ENCODE peak calls at places on chromosomes 5 and 9, in four cellular contexts. H is H1, J is K562, A is GM12878. Z is an unnamed sample.

GRCh38 chr9:19466268-19466639 is 57.4 kb downstream of the ACER2 start:
- DNase-seq in A (no peak), J (no peak), H (no peak), Z (no peak)

GRCh38 chr5:80837679-80838078 is 122.5 kb upstream of the RASGRF2 start:
- DNase-seq in J (no peak), A (peak), H (no peak), Z (no peak)

GRCh38 chr5:134784241-134784920 is 25.8 kb downstream of the DDX46 start:
- DNase-seq in A (no peak), H (no peak), J (no peak), Z (peak)

GRCh38 chr9:134491856-134492255 is 149.7 kb upstream of the COL5A1 start:
- DNase-seq in H (no peak), A (no peak), J (no peak), Z (no peak)

GRCh38 chr9:70409800-70410199 is 4.7 kb downstream of the KLF9 start:
- DNase-seq in A (no peak), J (no peak), H (no peak), Z (no peak)

GRCh38 chr9:87543251-87543650 is 45.6 kb downstream of the DAPK1 start:
- DNase-seq in H (no peak), J (no peak), A (no peak), Z (no peak)

GRCh38 chr9:86534572-86535258 is 180.5 kb upstream of the TUT7 start:
- DNase-seq in J (no peak), H (no peak), A (no peak), Z (peak)

GRCh38 chr9:98864257-98865180 is 57.0 kb downstream of the GALNT12 start:
- DNase-seq in J (no peak), H (no peak), A (no peak), Z (peak)

GRCh38 chr9:108156270-108156998 is 666.9 kb upstream of the KLF4 start:
- DNase-seq in A (no peak), J (peak), H (no peak), Z (no peak)

GRCh38 chr5:172170251-172170701 is 17.7 kb downstream of the STK10 start:
- DNase-seq in J (no peak), A (no peak), H (no peak), Z (no peak)

GRCh38 chr5:149372932-149373331 is 6.2 kb downstream of the IL17B start:
- DNase-seq in J (no peak), A (no peak), H (no peak), Z (no peak)

GRCh38 chr9:15513335-15513734 is 2.6 kb upstream of the PSIP1 start:
- DNase-seq in H (peak), A (no peak), J (peak), Z (no peak)

GRCh38 chr5:67315082-67315801 is 118.6 kb upstream of the CD180 start:
- DNase-seq in J (no peak), H (no peak), A (no peak), Z (peak)

GRCh38 chr5:15645776-15646175 is 145.8 kb downstream of the FBXL7 start:
- DNase-seq in H (peak), J (no peak), A (no peak), Z (no peak)

GRCh38 chr5:15646351-15646750 is 146.4 kb downstream of the FBXL7 start:
- DNase-seq in J (no peak), A (no peak), H (no peak), Z (no peak)

GRCh38 chr5:15643731-15644130 is 143.8 kb downstream of the FBXL7 start:
- DNase-seq in J (no peak), A (no peak), H (no peak), Z (no peak)

GRCh38 chr5:15647251-15647650 is 147.3 kb downstream of the FBXL7 start:
- DNase-seq in H (no peak), A (no peak), J (no peak), Z (no peak)

GRCh38 chr5:15645376-15645775 is 145.4 kb downstream of the FBXL7 start:
- DNase-seq in A (no peak), H (no peak), J (no peak), Z (peak)
- TF ChIP-seq CHD1 in A (no peak), H (no peak), J (no peak), Z (no peak)

GRCh38 chr9:130852801-130853200 is 17.7 kb downstream of the ABL1 start:
- DNase-seq in H (no peak), J (no peak), A (no peak), Z (no peak)
- TF ChIP-seq CHD1 in H (no peak), J (no peak), A (no peak), Z (no peak)

DNA sequence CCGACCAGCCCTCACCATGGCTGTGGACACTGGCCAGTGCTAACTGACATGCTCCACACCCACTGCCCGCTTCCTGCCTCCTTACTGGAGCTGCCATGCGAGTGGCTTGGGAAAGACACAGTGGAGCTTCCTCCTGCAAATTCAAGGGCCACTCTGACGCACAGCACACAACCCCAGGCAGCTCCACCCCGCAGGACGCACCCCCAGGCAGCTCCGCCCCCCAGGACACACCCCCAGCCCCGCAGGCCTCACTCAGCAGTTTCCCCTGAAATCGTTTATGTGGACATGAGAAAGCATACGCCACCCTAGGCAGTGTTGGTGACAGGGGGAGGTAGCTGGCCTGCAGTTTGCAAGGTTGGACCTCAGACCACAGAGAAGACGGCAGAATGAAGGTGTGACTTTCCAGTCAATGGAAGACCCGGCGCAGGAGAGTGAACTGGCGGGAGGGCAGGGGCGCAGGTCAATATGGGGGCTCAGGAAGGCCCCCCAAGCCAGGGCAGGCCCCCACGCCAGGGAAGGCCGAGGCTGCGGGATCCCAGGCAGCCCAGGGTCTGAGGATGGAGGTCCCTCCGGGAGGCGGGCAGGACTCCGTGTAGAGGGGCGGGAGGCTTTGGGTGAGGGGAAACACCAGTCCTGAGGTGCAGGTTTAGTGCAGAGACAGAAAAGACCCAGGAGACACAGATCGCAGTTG is 21.6 kb downstream of the LPCAT1 start:
- DNase-seq in H (no peak), A (no peak), J (peak), Z (no peak)
- TF ChIP-seq CHD1 in H (no peak), A (no peak), J (no peak), Z (no peak)

GRCh38 chr5:16234598-16234997 is 55.0 kb upstream of the MARCHF11 start:
- DNase-seq in A (no peak), J (no peak), H (no peak), Z (no peak)
- TF ChIP-seq CHD1 in A (no peak), J (no peak), H (no peak), Z (no peak)

GRCh38 chr5:142913728-142914338 is 143.7 kb downstream of the ARHGAP26 start:
- DNase-seq in H (no peak), J (no peak), A (no peak), Z (no peak)

GRCh38 chr5:142911775-142912174 is 141.6 kb downstream of the ARHGAP26 start:
- DNase-seq in A (no peak), J (no peak), H (no peak), Z (no peak)

GRCh38 chr5:142915038-142915437 is 144.9 kb downstream of the ARHGAP26 start:
- DNase-seq in H (no peak), A (no peak), J (no peak), Z (no peak)

GRCh38 chr5:142918959-142919635 is 148.9 kb downstream of the ARHGAP26 start:
- DNase-seq in H (no peak), J (no peak), A (no peak), Z (no peak)

GRCh38 chr5:142915840-142916424 is 145.8 kb downstream of the ARHGAP26 start:
- DNase-seq in J (peak), H (peak), A (peak), Z (peak)
- TF ChIP-seq CHD1 in J (no peak), H (no peak), A (no peak), Z (no peak)

DNA sequence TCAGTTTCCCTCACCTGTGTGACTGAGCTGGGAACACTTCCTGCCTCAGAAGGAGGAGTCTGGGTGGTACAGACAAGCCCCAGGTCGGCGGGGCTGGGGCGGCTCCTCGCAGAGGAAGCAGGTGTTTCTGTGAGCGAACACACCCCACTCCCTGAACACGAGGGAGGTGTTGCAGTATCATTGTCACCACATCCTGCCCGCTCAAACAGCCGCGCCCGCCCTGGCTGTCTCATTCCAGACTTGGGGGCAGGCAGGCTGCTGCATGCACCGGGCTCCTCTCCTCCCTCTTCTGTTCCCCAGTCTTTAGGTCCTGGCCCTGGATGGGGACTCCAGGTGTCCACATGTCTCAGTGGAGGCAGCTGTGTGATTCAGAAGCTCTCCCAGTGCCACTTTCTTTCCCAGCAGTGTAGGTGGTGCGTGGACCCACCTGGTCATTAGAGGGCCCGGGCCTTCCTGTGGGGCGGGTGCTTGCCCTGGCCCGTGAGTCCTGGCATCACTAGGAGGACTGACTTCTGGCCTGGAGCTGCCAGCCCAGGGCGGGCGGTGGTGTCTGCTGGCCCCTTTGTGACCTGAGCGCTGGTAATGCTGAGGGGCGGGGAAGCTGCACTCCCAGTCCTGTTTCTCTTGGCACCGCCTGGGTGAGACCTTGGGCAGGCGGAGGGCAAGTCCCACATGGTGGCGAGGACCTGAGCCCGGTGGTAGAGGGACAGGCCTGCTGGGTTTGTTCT is 18.3 kb upstream of the PHYHD1 start:
- DNase-seq in A (no peak), J (no peak), H (no peak), Z (no peak)
- TF ChIP-seq CHD1 in A (no peak), J (no peak), H (no peak), Z (no peak)

GRCh38 chr5:2148312-2149195 is 265.8 kb upstream of the IRX4 start:
- DNase-seq in H (no peak), A (no peak), J (no peak), Z (no peak)
- TF ChIP-seq CHD1 in H (no peak), A (no peak), J (no peak), Z (no peak)

GRCh38 chr5:131634666-131634995 is 398 bp downstream of the RAPGEF6 start:
- DNase-seq in H (peak), J (peak), A (no peak), Z (peak)

GRCh38 chr5:131637694-131638093 is 2.7 kb upstream of the RAPGEF6 start:
- DNase-seq in J (no peak), H (no peak), A (no peak), Z (no peak)

GRCh38 chr5:131633830-131634229 is 1.2 kb downstream of the RAPGEF6 start:
- DNase-seq in J (no peak), A (no peak), H (no peak), Z (no peak)

GRCh38 chr5:131635755-131636479 is 888 bp upstream of the RAPGEF6 start:
- DNase-seq in J (peak), H (no peak), A (peak), Z (no peak)

GRCh38 chr5:131634996-131635754 is at the start of gene RAPGEF6:
- DNase-seq in A (peak), H (peak), J (peak), Z (peak)
- TF ChIP-seq CHD1 in A (no peak), H (no peak), J (no peak), Z (peak)

Z was measured in IMR-90.